ENCODE peak calls at places on chromosomes 1 and 21, in ten cellular contexts. One of them, this sample, is unnamed.

GRCh38 chr1:110155878-110156522 is 5.7 kb downstream of the SLC6A17 start:
- DNase-seq in NCI-H187 treated with DMSO at 0.1 percent for 48 hours: no peak
- DNase-seq in HTR-8/SVneo: peak
- DNase-seq in NCI-H526 treated with DMSO at 0.1 percent for 48 hours: no peak
- DNase-seq in activated naive CD8-positive, alpha-beta T cell treated with anti-CD3 and anti-CD28 coated beads for 36 hours: peak
- DNase-seq in GM12892: no peak
- DNase-seq in mesothelial cell of epicardium: peak
- DNase-seq in NCI-H2171: no peak
- DNase-seq in heart left ventricle: peak
- DNase-seq in GOT3: no peak
- DNase-seq in this sample: no peak

GRCh38 chr1:8552135-8552534 is 234.2 kb downstream of the SLC45A1 start:
- DNase-seq in NCI-H187 treated with DMSO at 0.1 percent for 48 hours: no peak
- DNase-seq in HTR-8/SVneo: no peak
- DNase-seq in NCI-H526 treated with DMSO at 0.1 percent for 48 hours: no peak
- DNase-seq in activated naive CD8-positive, alpha-beta T cell treated with anti-CD3 and anti-CD28 coated beads for 36 hours: no peak
- DNase-seq in GM12892: no peak
- DNase-seq in mesothelial cell of epicardium: no peak
- DNase-seq in NCI-H2171: no peak
- DNase-seq in heart left ventricle: no peak
- DNase-seq in GOT3: no peak
- DNase-seq in this sample: no peak

GRCh38 chr1:147804942-147805723 is 44.7 kb upstream of the GJA5 start:
- DNase-seq in NCI-H187 treated with DMSO at 0.1 percent for 48 hours: no peak
- DNase-seq in HTR-8/SVneo: no peak
- DNase-seq in NCI-H526 treated with DMSO at 0.1 percent for 48 hours: no peak
- DNase-seq in activated naive CD8-positive, alpha-beta T cell treated with anti-CD3 and anti-CD28 coated beads for 36 hours: no peak
- DNase-seq in GM12892: no peak
- DNase-seq in mesothelial cell of epicardium: no peak
- DNase-seq in NCI-H2171: no peak
- DNase-seq in heart left ventricle: no peak
- DNase-seq in GOT3: no peak
- DNase-seq in this sample: no peak

GRCh38 chr1:234602334-234603220 is 7.4 kb downstream of the IRF2BP2 start:
- DNase-seq in NCI-H187 treated with DMSO at 0.1 percent for 48 hours: no peak
- DNase-seq in HTR-8/SVneo: no peak
- DNase-seq in NCI-H526 treated with DMSO at 0.1 percent for 48 hours: peak
- DNase-seq in activated naive CD8-positive, alpha-beta T cell treated with anti-CD3 and anti-CD28 coated beads for 36 hours: peak
- DNase-seq in GM12892: no peak
- DNase-seq in mesothelial cell of epicardium: no peak
- DNase-seq in NCI-H2171: peak
- DNase-seq in heart left ventricle: peak
- DNase-seq in GOT3: no peak
- DNase-seq in this sample: no peak

GRCh38 chr1:93578433-93578830 is 103.2 kb downstream of the BCAR3 start:
- DNase-seq in NCI-H187 treated with DMSO at 0.1 percent for 48 hours: no peak
- DNase-seq in HTR-8/SVneo: no peak
- DNase-seq in NCI-H526 treated with DMSO at 0.1 percent for 48 hours: no peak
- DNase-seq in activated naive CD8-positive, alpha-beta T cell treated with anti-CD3 and anti-CD28 coated beads for 36 hours: no peak
- DNase-seq in GM12892: no peak
- DNase-seq in mesothelial cell of epicardium: no peak
- DNase-seq in NCI-H2171: no peak
- DNase-seq in heart left ventricle: no peak
- DNase-seq in GOT3: no peak
- DNase-seq in this sample: no peak

GRCh38 chr1:12636098-12636950 is 7.6 kb upstream of the AADACL4 start:
- DNase-seq in NCI-H187 treated with DMSO at 0.1 percent for 48 hours: no peak
- DNase-seq in HTR-8/SVneo: peak
- DNase-seq in NCI-H526 treated with DMSO at 0.1 percent for 48 hours: no peak
- DNase-seq in activated naive CD8-positive, alpha-beta T cell treated with anti-CD3 and anti-CD28 coated beads for 36 hours: no peak
- DNase-seq in GM12892: no peak
- DNase-seq in mesothelial cell of epicardium: no peak
- DNase-seq in NCI-H2171: no peak
- DNase-seq in heart left ventricle: peak
- DNase-seq in GOT3: no peak
- DNase-seq in this sample: peak

GRCh38 chr1:71548398-71548797 is 467.6 kb upstream of the ZRANB2 start:
- DNase-seq in NCI-H187 treated with DMSO at 0.1 percent for 48 hours: no peak
- DNase-seq in HTR-8/SVneo: no peak
- DNase-seq in NCI-H526 treated with DMSO at 0.1 percent for 48 hours: no peak
- DNase-seq in activated naive CD8-positive, alpha-beta T cell treated with anti-CD3 and anti-CD28 coated beads for 36 hours: no peak
- DNase-seq in GM12892: no peak
- DNase-seq in mesothelial cell of epicardium: no peak
- DNase-seq in NCI-H2171: no peak
- DNase-seq in heart left ventricle: no peak
- DNase-seq in GOT3: no peak
- DNase-seq in this sample: no peak

GRCh38 chr21:35045539-35046222 is 3.4 kb downstream of the RUNX1 start:
- DNase-seq in NCI-H187 treated with DMSO at 0.1 percent for 48 hours: no peak
- DNase-seq in HTR-8/SVneo: no peak
- DNase-seq in NCI-H526 treated with DMSO at 0.1 percent for 48 hours: no peak
- DNase-seq in activated naive CD8-positive, alpha-beta T cell treated with anti-CD3 and anti-CD28 coated beads for 36 hours: peak
- DNase-seq in GM12892: no peak
- DNase-seq in mesothelial cell of epicardium: no peak
- DNase-seq in NCI-H2171: no peak
- DNase-seq in heart left ventricle: no peak
- DNase-seq in GOT3: no peak
- DNase-seq in this sample: no peak

GRCh38 chr1:106937104-106937503 is 119.4 kb upstream of the PRMT6 start:
- DNase-seq in NCI-H187 treated with DMSO at 0.1 percent for 48 hours: no peak
- DNase-seq in HTR-8/SVneo: no peak
- DNase-seq in NCI-H526 treated with DMSO at 0.1 percent for 48 hours: no peak
- DNase-seq in activated naive CD8-positive, alpha-beta T cell treated with anti-CD3 and anti-CD28 coated beads for 36 hours: no peak
- DNase-seq in GM12892: no peak
- DNase-seq in mesothelial cell of epicardium: no peak
- DNase-seq in NCI-H2171: no peak
- DNase-seq in heart left ventricle: no peak
- DNase-seq in GOT3: no peak
- DNase-seq in this sample: no peak

This sample was measured in gastrocnemius medialis.